ENCODE peak calls at places on chromosomes 6 and 20, in five cellular contexts. One of them, this sample, is unnamed.
A peak's percentile ranks its signal among the peaks of the same experiment; 100 is the strongest.

GRCh38 chr6:15608406-15608805 is 54.4 kb downstream of the DTNBP1 start:
- DNase-seq in foreskin fibroblast: peak; percentile 89
- DNase-seq in GM03348: peak; percentile 87
- DNase-seq in HTR-8/SVneo: peak; percentile 83
- DNase-seq in omental fat pad: no peak
- DNase-seq in this sample: no peak

GRCh38 chr20:9359561-9360308 is 154.7 kb upstream of the LAMP5 start:
- DNase-seq in foreskin fibroblast: peak; percentile 83
- DNase-seq in GM03348: peak; percentile 74
- DNase-seq in HTR-8/SVneo: peak; percentile 54
- DNase-seq in omental fat pad: no peak
- DNase-seq in this sample: no peak

GRCh38 chr6:78528926-78529325 is 338.4 kb upstream of the IRAK1BP1 start:
- DNase-seq in foreskin fibroblast: no peak
- DNase-seq in GM03348: no peak
- DNase-seq in HTR-8/SVneo: no peak
- DNase-seq in omental fat pad: no peak
- DNase-seq in this sample: no peak

GRCh38 chr6:144481527-144481926 is 196.4 kb downstream of the UTRN start:
- DNase-seq in foreskin fibroblast: no peak
- DNase-seq in GM03348: no peak
- DNase-seq in HTR-8/SVneo: no peak
- DNase-seq in omental fat pad: no peak
- DNase-seq in this sample: no peak

GRCh38 chr6:136822051-136822378 is 377 bp upstream of the PEX7 start:
- DNase-seq in foreskin fibroblast: peak; percentile 74
- DNase-seq in GM03348: peak; percentile 35
- DNase-seq in HTR-8/SVneo: no peak
- DNase-seq in omental fat pad: no peak
- DNase-seq in this sample: no peak

GRCh38 chr20:11186301-11187008 is 512.7 kb upstream of the JAG1 start:
- DNase-seq in foreskin fibroblast: peak; percentile 38
- DNase-seq in GM03348: peak; percentile 5
- DNase-seq in HTR-8/SVneo: no peak
- DNase-seq in omental fat pad: no peak
- DNase-seq in this sample: no peak

GRCh38 chr6:150301871-150302800 is 66.7 kb upstream of the IYD start:
- DNase-seq in foreskin fibroblast: peak; percentile 62
- DNase-seq in GM03348: peak; percentile 80
- DNase-seq in HTR-8/SVneo: peak; percentile 34
- DNase-seq in omental fat pad: no peak
- DNase-seq in this sample: no peak

GRCh38 chr20:48827880-48828733 is at the start of gene PREX1:
- DNase-seq in foreskin fibroblast: peak; percentile 93
- DNase-seq in GM03348: peak; percentile 92
- DNase-seq in HTR-8/SVneo: peak; percentile 96
- DNase-seq in omental fat pad: no peak
- DNase-seq in this sample: peak; percentile 91

GRCh38 chr6:169993861-169994481 is 242.5 kb downstream of the ERMARD start:
- DNase-seq in foreskin fibroblast: no peak
- DNase-seq in GM03348: no peak
- DNase-seq in HTR-8/SVneo: no peak
- DNase-seq in omental fat pad: no peak
- DNase-seq in this sample: no peak

GRCh38 chr20:47576516-47577033 is 74.9 kb downstream of the NCOA3 start:
- DNase-seq in foreskin fibroblast: peak; percentile 92
- DNase-seq in GM03348: peak; percentile 78
- DNase-seq in HTR-8/SVneo: peak; percentile 98
- DNase-seq in omental fat pad: no peak
- DNase-seq in this sample: no peak

GRCh38 chr6:84016029-84016428 is 17.5 kb upstream of the MRAP2 start:
- DNase-seq in foreskin fibroblast: no peak
- DNase-seq in GM03348: no peak
- DNase-seq in HTR-8/SVneo: no peak
- DNase-seq in omental fat pad: no peak
- DNase-seq in this sample: no peak

GRCh38 chr6:149483849-149484635 is 772 bp downstream of the ZC3H12D start:
- DNase-seq in foreskin fibroblast: no peak
- DNase-seq in GM03348: no peak
- DNase-seq in HTR-8/SVneo: no peak
- DNase-seq in omental fat pad: no peak
- DNase-seq in this sample: no peak

GRCh38 chr6:47153066-47153755 is 111.1 kb upstream of the ADGRF1 start:
- DNase-seq in foreskin fibroblast: peak; percentile 70
- DNase-seq in GM03348: peak; percentile 55
- DNase-seq in HTR-8/SVneo: no peak
- DNase-seq in omental fat pad: no peak
- DNase-seq in this sample: no peak

GRCh38 chr6:55450007-55450406 is 122.7 kb downstream of the GFRAL start:
- DNase-seq in foreskin fibroblast: peak; percentile 56
- DNase-seq in GM03348: no peak
- DNase-seq in HTR-8/SVneo: no peak
- DNase-seq in omental fat pad: no peak
- DNase-seq in this sample: no peak

GRCh38 chr20:59813126-59813947 is 120.1 kb downstream of the SYCP2 start:
- DNase-seq in foreskin fibroblast: no peak
- DNase-seq in GM03348: no peak
- DNase-seq in HTR-8/SVneo: no peak
- DNase-seq in omental fat pad: no peak
- DNase-seq in this sample: peak; percentile 8

GRCh38 chr6:13248953-13249432 is 79.3 kb downstream of the TBC1D7 start:
- DNase-seq in foreskin fibroblast: no peak
- DNase-seq in GM03348: no peak
- DNase-seq in HTR-8/SVneo: no peak
- DNase-seq in omental fat pad: no peak
- DNase-seq in this sample: peak; percentile 37

GRCh38 chr6:117840541-117840983 is 66.5 kb upstream of the SLC35F1 start:
- DNase-seq in foreskin fibroblast: peak; percentile 15
- DNase-seq in GM03348: peak; percentile 13
- DNase-seq in HTR-8/SVneo: peak; percentile 23
- DNase-seq in omental fat pad: no peak
- DNase-seq in this sample: no peak

GRCh38 chr20:6838181-6838826 is 70.8 kb downstream of the BMP2 start:
- DNase-seq in foreskin fibroblast: no peak
- DNase-seq in GM03348: no peak
- DNase-seq in HTR-8/SVneo: no peak
- DNase-seq in omental fat pad: no peak
- DNase-seq in this sample: no peak

GRCh38 chr6:89941031-89941775 is 46.9 kb downstream of the GJA10 start:
- DNase-seq in foreskin fibroblast: peak; percentile 44
- DNase-seq in GM03348: no peak
- DNase-seq in HTR-8/SVneo: no peak
- DNase-seq in omental fat pad: no peak
- DNase-seq in this sample: no peak

GRCh38 chr6:91608428-91608827 is 1021.6 kb upstream of the MAP3K7 start:
- DNase-seq in foreskin fibroblast: no peak
- DNase-seq in GM03348: no peak
- DNase-seq in HTR-8/SVneo: no peak
- DNase-seq in omental fat pad: no peak
- DNase-seq in this sample: no peak

GRCh38 chr6:32081676-32082075 is 27.5 kb downstream of the TNXB start:
- DNase-seq in foreskin fibroblast: no peak
- DNase-seq in GM03348: no peak
- DNase-seq in HTR-8/SVneo: no peak
- DNase-seq in omental fat pad: no peak
- DNase-seq in this sample: no peak

GRCh38 chr6:9467746-9468145 is 947.1 kb downstream of the TFAP2A start:
- DNase-seq in foreskin fibroblast: peak; percentile 91
- DNase-seq in GM03348: peak; percentile 59
- DNase-seq in HTR-8/SVneo: no peak
- DNase-seq in omental fat pad: no peak
- DNase-seq in this sample: no peak

GRCh38 chr6:20997143-20997792 is 463.0 kb downstream of the CDKAL1 start:
- DNase-seq in foreskin fibroblast: no peak
- DNase-seq in GM03348: no peak
- DNase-seq in HTR-8/SVneo: no peak
- DNase-seq in omental fat pad: no peak
- DNase-seq in this sample: no peak

This sample was measured in lower leg skin.